ENCODE peak calls at places on chromosomes 11 and 22, in six cellular contexts. S is aorta, J is kidney, V is PC-9, N is thyroid gland, Y is tibial artery. L is an unnamed sample. For H3K4me1, the result is how much of the 10 kb centered on the place peaks cover.

GRCh38 chr11:45855308-45855707 is 8.0 kb downstream of the CRY2 start:
- DNase-seq in S (no peak), J (no peak), V (no peak), N (no peak), Y (no peak), L (no peak)

GRCh38 chr11:62139526-62140301 is 15.9 kb downstream of the INCENP start:
- DNase-seq in S (peak), J (no peak), V (no peak), N (no peak), Y (peak), L (no peak)

GRCh38 chr11:31875861-31876625 is 64.9 kb upstream of the PAX6 start:
- DNase-seq in S (no peak), J (no peak), V (peak), N (no peak), Y (no peak), L (no peak)

GRCh38 chr11:106076421-106076922 is 675 bp downstream of the KBTBD3 start:
- DNase-seq in S (no peak), J (no peak), V (no peak), N (peak), Y (no peak), L (no peak)

GRCh38 chr11:95734009-95734572 is 55.5 kb downstream of the FAM76B start:
- DNase-seq in S (no peak), J (no peak), V (no peak), N (no peak), Y (no peak), L (no peak)

GRCh38 chr11:986952-987305 is 49.6 kb downstream of the MUC6 start:
- DNase-seq in S (no peak), J (no peak), V (no peak), N (no peak), Y (no peak), L (no peak)

GRCh38 chr11:60847281-60847680 is 5.4 kb downstream of the CCDC86 start:
- DNase-seq in S (no peak), J (no peak), V (no peak), N (no peak), Y (no peak), L (no peak)

GRCh38 chr22:38973289-38974169 is 8.6 kb upstream of the APOBEC3B start:
- DNase-seq in S (peak), J (no peak), V (no peak), N (peak), Y (no peak), L (no peak)

GRCh38 chr11:110422306-110422924 is 7.3 kb upstream of the FDX1 start:
- DNase-seq in S (no peak), J (no peak), V (no peak), N (no peak), Y (no peak), L (no peak)

GRCh38 chr11:503179-503981 is 3.7 kb downstream of the RNH1 start:
- DNase-seq in S (no peak), J (no peak), V (no peak), N (no peak), Y (peak), L (peak)

GRCh38 chr11:79449040-79449439 is 8.2 kb upstream of the TENM4 start:
- DNase-seq in S (no peak), J (no peak), V (no peak), N (no peak), Y (no peak), L (no peak)

GRCh38 chr11:102196816-102197215 is 86.6 kb downstream of the YAP1 start:
- DNase-seq in S (no peak), J (no peak), V (no peak), N (no peak), Y (no peak), L (no peak)

DNA sequence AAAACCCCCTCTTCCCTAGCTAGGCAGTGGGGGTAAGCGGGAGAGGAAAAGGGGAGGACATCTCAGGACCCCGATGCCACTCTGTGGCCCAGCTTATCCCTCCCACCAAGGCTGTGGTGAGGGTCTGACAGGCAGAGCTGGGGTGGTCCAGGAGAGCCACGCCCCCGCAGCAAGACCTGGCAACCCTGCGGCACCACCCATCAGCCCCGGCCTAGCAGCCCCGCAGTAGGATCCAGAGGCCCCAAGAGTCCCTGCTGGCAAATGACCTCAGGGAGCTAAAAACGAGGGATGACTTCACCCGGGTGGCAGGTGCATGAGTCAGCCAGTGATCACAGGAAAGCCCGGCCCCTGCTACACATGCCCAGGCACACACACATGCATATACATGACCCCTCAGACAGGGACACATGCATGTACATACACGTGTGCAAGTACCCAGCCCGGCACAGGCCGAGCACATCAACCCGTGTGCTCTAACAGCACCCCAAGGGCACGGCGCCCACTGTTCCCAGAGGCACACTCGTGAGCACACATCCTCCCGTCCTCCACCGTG is 32.3 kb downstream of the ARVCF start:
- DNase-seq in S (peak), J (peak), V (peak), N (peak), Y (peak), L (no peak)
- H3K4me1 ChIP-seq in S (under half), J (under half), V (under half), N (half or more), Y (half or more), L (under half)

DNA sequence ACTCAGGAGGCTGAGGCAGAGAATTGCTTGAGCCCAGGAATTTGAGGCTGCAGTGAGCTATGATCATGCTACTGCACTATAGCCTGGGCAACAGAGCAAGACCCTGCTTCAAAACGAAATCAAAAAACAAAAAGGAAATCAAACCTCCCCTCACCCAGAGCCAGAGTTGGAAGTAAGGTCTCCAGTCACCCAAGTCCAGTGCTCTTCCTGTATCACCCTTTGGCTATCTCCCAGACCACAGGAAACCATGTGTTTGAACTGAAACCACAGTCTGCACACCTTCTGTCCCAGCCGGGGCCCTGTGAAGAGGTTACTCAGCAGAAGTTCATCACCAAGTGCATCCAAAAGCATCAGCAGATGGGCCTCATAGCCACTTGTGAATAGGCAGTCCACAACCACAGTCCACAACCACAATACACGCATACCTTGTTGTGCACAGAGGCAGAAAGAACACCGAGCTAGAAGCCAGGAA is 4.6 kb downstream of the MYH9 start:
- DNase-seq in S (no peak), J (no peak), V (peak), N (peak), Y (no peak), L (no peak)
- H3K4me3 ChIP-seq in S (no peak), J (peak), V (peak), N (no peak), Y (peak), L (peak)

GRCh38 chr11:68374531-68374930 is 62.1 kb downstream of the LRP5 start:
- DNase-seq in S (no peak), J (no peak), V (no peak), N (no peak), Y (no peak), L (no peak)

GRCh38 chr11:68372114-68372513 is 59.7 kb downstream of the LRP5 start:
- DNase-seq in S (peak), J (peak), V (no peak), N (no peak), Y (no peak), L (no peak)

GRCh38 chr11:68373810-68374501 is 61.6 kb downstream of the LRP5 start:
- DNase-seq in S (no peak), J (peak), V (no peak), N (peak), Y (no peak), L (no peak)

GRCh38 chr11:68372625-68373024 is 60.2 kb downstream of the LRP5 start:
- DNase-seq in S (peak), J (no peak), V (no peak), N (no peak), Y (no peak), L (no peak)

GRCh38 chr11:68373189-68373809 is 60.9 kb downstream of the LRP5 start:
- DNase-seq in S (no peak), J (peak), V (no peak), N (no peak), Y (peak), L (no peak)
- H3K4me1 ChIP-seq in S (under half), J (under half), V (under half), N (half or more), Y (half or more), L (half or more)

DNA sequence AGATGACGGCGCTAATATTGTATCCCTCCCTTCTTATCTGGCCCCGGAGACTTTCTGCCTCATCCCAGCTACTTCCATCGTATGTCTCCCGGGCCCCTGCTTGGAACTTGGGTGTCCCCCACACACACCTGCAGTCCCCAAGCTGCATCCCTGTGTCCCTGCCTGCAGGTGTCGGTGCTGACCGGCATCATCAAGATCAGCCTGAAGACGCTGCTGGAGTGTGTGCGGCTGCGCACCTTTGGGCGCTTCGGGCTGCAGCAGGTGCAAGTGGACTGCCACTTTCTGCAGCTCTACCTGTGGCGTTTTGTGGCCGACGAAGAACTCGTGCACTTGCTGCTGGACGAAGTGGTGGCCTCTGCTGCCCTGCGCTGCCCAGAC is 524 bp upstream of the TM7SF2 start:
- DNase-seq in S (no peak), J (no peak), V (no peak), N (no peak), Y (no peak), L (no peak)
- H3K4me3 ChIP-seq in S (no peak), J (no peak), V (no peak), N (no peak), Y (no peak), L (peak)

DNA sequence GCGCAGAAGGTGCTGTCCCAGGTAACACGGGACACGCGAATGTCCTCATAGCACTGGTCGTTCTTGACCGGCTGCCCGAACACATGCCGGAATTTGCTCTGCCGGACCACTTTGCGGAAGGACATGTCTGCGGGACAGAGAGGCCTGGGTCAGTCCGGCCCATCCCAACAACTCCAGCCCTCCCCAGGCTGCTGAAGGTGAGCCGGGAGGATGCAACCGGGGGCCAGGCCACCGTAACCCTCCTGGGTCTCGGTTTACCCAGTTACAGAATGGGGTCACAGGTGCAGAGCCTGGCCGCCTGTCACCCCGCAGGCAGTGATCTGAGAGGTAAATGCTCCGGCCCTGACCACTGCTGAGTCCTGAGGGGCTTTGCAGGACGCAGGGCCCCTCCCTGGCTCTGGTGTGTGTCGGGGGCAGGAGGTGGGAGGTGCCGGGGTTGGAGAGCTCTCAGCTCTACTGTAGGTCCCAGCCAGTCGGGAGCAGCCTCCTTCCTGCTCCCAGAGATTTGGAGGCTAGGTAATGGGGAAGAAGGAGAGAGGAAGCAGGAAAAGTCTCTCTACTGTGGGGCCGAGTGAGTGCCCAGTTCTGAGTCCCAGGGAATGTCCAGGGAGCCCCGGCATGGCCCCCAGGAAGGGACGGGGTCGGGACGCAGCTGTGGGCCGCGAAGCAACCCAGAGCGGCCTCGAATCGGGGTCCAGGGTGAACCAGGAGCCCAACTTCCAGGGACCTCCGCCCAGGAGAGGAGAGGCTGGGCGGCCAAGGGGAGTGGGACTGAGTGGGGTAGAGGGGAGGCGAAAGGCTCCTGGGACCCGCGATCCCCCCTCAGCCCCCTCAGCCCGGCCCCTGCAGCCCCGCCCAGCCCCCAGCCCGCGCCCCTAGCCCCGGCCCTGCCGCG is 525 bp downstream of the CORO1B start:
- DNase-seq in S (no peak), J (no peak), V (no peak), N (no peak), Y (no peak), L (no peak)
- H3K4me1 ChIP-seq in S (under half), J (under half), V (under half), N (under half), Y (under half), L (under half)

DNA sequence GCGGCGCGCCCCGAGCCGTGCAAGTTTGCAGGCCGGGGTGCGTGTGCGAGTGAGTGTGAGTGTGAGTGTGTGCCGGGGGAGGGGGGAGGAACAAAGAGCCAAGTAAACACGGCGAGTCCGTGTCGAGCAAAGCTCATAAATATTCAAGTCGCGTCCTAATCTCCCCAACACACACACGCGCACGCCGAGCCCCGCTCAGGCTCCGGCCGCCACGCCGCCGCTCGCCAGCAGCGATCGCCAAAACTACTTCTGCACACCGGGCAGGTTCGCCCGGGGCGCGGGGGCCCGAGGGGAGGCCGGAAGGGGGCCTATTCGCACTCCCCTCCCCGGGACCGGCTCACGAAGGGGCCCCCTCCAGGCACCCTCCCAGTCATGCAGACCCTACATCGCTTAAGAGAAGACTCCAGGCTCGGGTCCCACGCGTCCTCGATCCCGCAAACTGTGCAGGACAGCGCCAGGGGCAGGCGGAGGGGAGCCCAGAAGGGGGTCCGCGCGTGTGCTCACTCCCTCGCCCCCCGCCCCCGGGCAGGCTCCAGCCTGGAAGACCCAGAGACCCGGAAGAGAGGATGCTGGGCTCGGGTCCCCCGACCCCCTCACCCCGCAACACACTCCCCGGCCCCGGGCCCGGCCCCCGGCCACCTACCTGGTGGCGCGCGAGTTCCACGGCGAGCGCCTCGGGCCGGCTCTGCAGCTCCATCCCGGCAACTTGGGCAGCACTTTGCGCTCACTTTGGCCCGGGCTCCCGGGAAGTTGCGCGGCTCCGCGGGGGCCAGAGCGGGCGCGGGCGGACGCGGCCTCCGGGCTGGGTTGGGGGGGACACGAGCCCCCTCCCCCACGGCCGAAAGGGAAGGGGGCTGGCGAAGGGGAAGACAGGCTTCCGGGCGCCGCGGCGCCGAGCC is 703 bp downstream of the PHF21B start:
- DNase-seq in S (no peak), J (peak), V (no peak), N (peak), Y (no peak), L (no peak)
- H3K4me3 ChIP-seq in S (peak), J (peak), V (peak), N (no peak), Y (peak), L (peak)

GRCh38 chr22:42438293-42438650 is 6.1 kb upstream of the NFAM1 start:
- DNase-seq in S (no peak), J (no peak), V (no peak), N (no peak), Y (no peak), L (no peak)
- H3K4me1 ChIP-seq in S (under half), J (under half), V (under half), N (under half), Y (under half), L (under half)

GRCh38 chr22:44026066-44026629 is 2.0 kb downstream of the PARVB start:
- DNase-seq in S (peak), J (no peak), V (no peak), N (no peak), Y (no peak), L (peak)
- H3K4me3 ChIP-seq in S (no peak), J (peak), V (no peak), N (no peak), Y (peak), L (peak)

DNA sequence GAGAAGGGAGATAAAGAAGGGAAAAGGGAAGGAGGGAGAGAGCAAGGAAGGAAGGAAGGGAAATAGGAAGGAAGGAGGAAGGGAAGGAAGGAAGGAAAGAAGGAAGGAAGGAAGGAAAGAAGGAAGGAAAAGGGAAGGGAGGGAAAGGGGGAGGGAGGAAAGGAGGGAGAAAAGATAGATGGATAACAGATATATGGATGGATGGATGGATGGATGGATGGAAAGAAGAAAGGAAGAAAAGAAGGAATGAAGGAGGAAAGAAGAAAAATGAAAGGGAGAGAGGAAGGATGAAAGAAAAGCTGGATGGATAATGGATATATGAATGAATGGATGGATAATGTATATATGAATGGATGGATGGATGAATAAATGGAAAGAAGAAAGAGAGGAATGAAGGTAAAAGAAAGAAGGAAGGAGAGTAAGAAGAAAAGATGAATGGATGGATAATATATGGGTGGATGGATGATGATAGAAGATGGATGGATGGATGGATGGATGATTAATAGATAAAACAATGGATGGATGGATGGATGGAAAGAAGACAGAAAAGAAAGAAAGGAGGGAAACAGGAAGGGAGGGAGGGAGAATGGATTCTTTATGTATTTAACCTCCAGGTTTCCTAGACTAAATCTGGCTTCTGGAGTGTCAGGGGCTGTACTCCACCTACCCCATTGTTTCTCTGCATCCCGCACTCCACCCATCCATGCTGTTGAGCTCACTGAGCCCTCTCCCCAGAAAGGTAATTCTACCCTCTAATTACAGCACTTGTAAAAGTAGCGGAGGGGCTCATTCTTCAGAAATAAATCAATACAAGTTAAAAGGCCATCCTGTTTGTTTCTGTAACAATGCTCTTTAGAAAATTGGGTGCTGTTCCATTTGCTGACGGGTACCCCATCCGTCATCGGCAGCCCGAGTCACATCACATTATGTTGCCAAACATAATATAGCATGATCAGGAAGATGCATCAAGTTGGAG is 506.1 kb downstream of the MIAT start:
- DNase-seq in S (no peak), J (no peak), V (no peak), N (no peak), Y (no peak), L (no peak)
- H3K4me1 ChIP-seq in S (under half), J (under half), V (under half), N (under half), Y (under half), L (under half)

GRCh38 chr11:72777755-72778278 is 16.0 kb downstream of the STARD10 start:
- DNase-seq in S (no peak), J (no peak), V (no peak), N (no peak), Y (no peak), L (no peak)
- H3K4me3 ChIP-seq in S (no peak), J (no peak), V (no peak), N (no peak), Y (no peak), L (no peak)

L was measured in lower lobe of right lung.